ENCODE peak calls at places on chromosomes 1 and 21, in four cellular contexts. X is HCT116, T is K562, U is H1. C is an unnamed sample. For H3K4me1, the result is how much of the 10 kb centered on the place peaks cover.

GRCh38 chr1:2506007-2506860 is 20.2 kb downstream of the PANK4 start:
- DNase-seq in X (no peak), T (peak), U (no peak), C (no peak)

GRCh38 chr1:231199868-231200267 is 38.0 kb downstream of the TRIM67 start:
- DNase-seq in X (no peak), T (no peak), U (no peak), C (no peak)

GRCh38 chr1:212013672-212014071 is 21.7 kb downstream of the INTS7 start:
- DNase-seq in X (no peak), T (no peak), U (no peak), C (no peak)

GRCh38 chr1:76179297-76179696 is 104.8 kb downstream of the ST6GALNAC3 start:
- DNase-seq in X (no peak), T (no peak), U (no peak), C (no peak)

GRCh38 chr1:111576547-111576946 is 43.0 kb upstream of the RAP1A start:
- DNase-seq in X (no peak), T (no peak), U (no peak), C (no peak)

GRCh38 chr1:63101336-63101735 is 221.0 kb upstream of the FOXD3 start:
- DNase-seq in X (no peak), T (no peak), U (no peak), C (no peak)

GRCh38 chr1:23960291-23960718 is 677 bp downstream of the PNRC2 start:
- DNase-seq in X (no peak), T (no peak), U (no peak), C (no peak)

GRCh38 chr1:147223740-147224615 is 1.2 kb downstream of the FMO5 start:
- DNase-seq in X (no peak), T (no peak), U (no peak), C (no peak)

GRCh38 chr1:241972703-241973375 is 15.3 kb downstream of the BECN2 start:
- DNase-seq in X (no peak), T (no peak), U (no peak), C (peak)

GRCh38 chr1:183640193-183640592 is 4.6 kb upstream of the ARPC5 start:
- DNase-seq in X (no peak), T (no peak), U (no peak), C (no peak)

GRCh38 chr1:192443616-192444015 is 126.8 kb downstream of the RGS21 start:
- DNase-seq in X (no peak), T (no peak), U (no peak), C (no peak)

GRCh38 chr1:236494082-236494481 is 29.7 kb upstream of the LGALS8 start:
- DNase-seq in X (no peak), T (no peak), U (no peak), C (no peak)

GRCh38 chr1:197774691-197775281 is 494 bp downstream of the DENND1B start:
- DNase-seq in X (no peak), T (peak), U (peak), C (no peak)

GRCh38 chr1:34547043-34547674 is 207.7 kb upstream of the GJB5 start:
- DNase-seq in X (peak), T (no peak), U (peak), C (peak)

GRCh38 chr1:227728059-227728891 is 6.8 kb downstream of the JMJD4 start:
- DNase-seq in X (peak), T (peak), U (peak), C (peak)

GRCh38 chr1:89670168-89670567 is 37.2 kb downstream of the LRRC8C start:
- DNase-seq in X (no peak), T (no peak), U (no peak), C (no peak)

GRCh38 chr1:153548722-153549695 is at the start of gene S100A3:
- DNase-seq in X (no peak), T (no peak), U (no peak), C (no peak)

GRCh38 chr1:22643381-22643780 is at the start of gene C1QC:
- DNase-seq in X (no peak), T (no peak), U (no peak), C (no peak)

GRCh38 chr1:180343931-180344406 is 113.9 kb downstream of the LHX4 start:
- DNase-seq in X (no peak), T (no peak), U (no peak), C (no peak)

GRCh38 chr1:86015375-86015774 is 141.2 kb downstream of the COL24A1 start:
- DNase-seq in X (no peak), T (no peak), U (no peak), C (no peak)

GRCh38 chr21:35053356-35054096 is 4.4 kb upstream of the RUNX1 start:
- DNase-seq in X (no peak), T (no peak), U (no peak), C (no peak)

GRCh38 chr1:101438359-101438758 is 201.5 kb downstream of the S1PR1 start:
- DNase-seq in X (no peak), T (no peak), U (no peak), C (no peak)

GRCh38 chr21:25563399-25564116 is 43.7 kb downstream of the MRPL39 start:
- DNase-seq in X (no peak), T (no peak), U (no peak), C (no peak)

GRCh38 chr1:1312450-1313314 is 4.3 kb downstream of the PUSL1 start:
- DNase-seq in X (no peak), T (no peak), U (no peak), C (no peak)

GRCh38 chr1:75719810-75720209 is 4.7 kb upstream of the ACADM start:
- DNase-seq in X (no peak), T (no peak), U (no peak), C (peak)

GRCh38 chr1:163090321-163090945 is 21.3 kb downstream of the RGS4 start:
- DNase-seq in X (no peak), T (no peak), U (no peak), C (no peak)

GRCh38 chr1:72357411-72357810 is 75.1 kb upstream of the NEGR1 start:
- DNase-seq in X (no peak), T (no peak), U (no peak), C (no peak)

GRCh38 chr1:201264072-201264471 is 19.2 kb upstream of the PKP1 start:
- DNase-seq in X (no peak), T (no peak), U (peak), C (no peak)

GRCh38 chr21:46294647-46295176 is 8.6 kb downstream of the YBEY start:
- DNase-seq in X (no peak), T (peak), U (no peak), C (no peak)

GRCh38 chr1:204751883-204752687 is 66.5 kb upstream of the LRRN2 start:
- DNase-seq in X (peak), T (peak), U (peak), C (no peak)

GRCh38 chr1:64092851-64093371 is 110.5 kb upstream of the UBE2U start:
- DNase-seq in X (no peak), T (no peak), U (no peak), C (no peak)

GRCh38 chr21:36820176-36821031 is 121.5 kb downstream of the SIM2 start:
- DNase-seq in X (no peak), T (no peak), U (peak), C (peak)

DNA sequence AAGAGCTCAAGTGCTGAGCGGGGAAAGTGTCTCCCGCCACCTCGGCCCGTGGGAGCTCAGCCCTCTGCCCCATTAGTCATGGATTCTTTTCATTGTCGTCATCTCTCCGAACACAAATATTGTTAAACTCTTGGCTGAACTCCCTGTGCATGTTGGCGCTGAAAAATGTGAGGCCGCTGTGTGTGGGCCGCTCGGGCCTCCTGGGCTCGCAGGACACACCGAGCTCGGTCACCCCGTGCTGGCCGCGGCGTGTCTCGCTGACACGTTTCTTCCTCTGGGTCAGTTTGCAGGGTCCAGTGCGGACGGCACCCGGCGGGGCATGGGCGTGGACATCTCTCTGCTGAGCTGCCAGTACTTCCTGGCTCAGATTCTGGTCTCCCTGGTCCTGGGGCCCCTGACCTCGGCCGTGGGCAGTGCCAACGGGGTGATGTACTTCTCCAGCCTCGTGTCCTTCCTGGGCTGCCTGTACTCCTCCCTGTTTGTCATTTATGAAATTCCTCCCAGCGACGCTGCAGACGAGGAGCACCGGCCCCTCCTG is 25.6 kb downstream of the SLC45A1 start:
- DNase-seq in X (peak), T (no peak), U (no peak), C (no peak)
- H3K4me3 ChIP-seq in X (peak), T (no peak), U (no peak), C (no peak)

GRCh38 chr1:59138402-59138801 is 158.5 kb upstream of the FGGY start:
- DNase-seq in X (no peak), T (no peak), U (no peak), C (no peak)

GRCh38 chr1:59133997-59134396 is 162.9 kb upstream of the FGGY start:
- DNase-seq in X (no peak), T (no peak), U (no peak), C (no peak)

GRCh38 chr1:59136541-59137335 is 160.2 kb upstream of the FGGY start:
- DNase-seq in X (no peak), T (no peak), U (no peak), C (no peak)

GRCh38 chr1:59137968-59138367 is 158.9 kb upstream of the FGGY start:
- DNase-seq in X (no peak), T (no peak), U (no peak), C (no peak)

GRCh38 chr1:59135761-59136255 is 161.1 kb upstream of the FGGY start:
- DNase-seq in X (no peak), T (no peak), U (no peak), C (no peak)
- TF ChIP-seq ZNF274 in X (no peak), T (no peak), U (no peak), C (no peak)

GRCh38 chr1:230030122-230030821 is 36.8 kb upstream of the GALNT2 start:
- DNase-seq in X (no peak), T (no peak), U (no peak), C (no peak)
- H3K4me1 ChIP-seq in X (under half), T (under half), U (under half), C (under half)

GRCh38 chr21:17783003-17783402 is 36.2 kb downstream of the C21orf91 start:
- DNase-seq in X (no peak), T (no peak), U (no peak), C (no peak)
- H3K4me3 ChIP-seq in X (no peak), T (no peak), U (no peak), C (no peak)

GRCh38 chr1:116538527-116538926 is 32.3 kb downstream of the CD58 start:
- DNase-seq in X (peak), T (peak), U (no peak), C (no peak)

GRCh38 chr1:116540088-116540487 is 30.7 kb downstream of the CD58 start:
- DNase-seq in X (no peak), T (no peak), U (no peak), C (no peak)

GRCh38 chr1:116537898-116538297 is 32.9 kb downstream of the CD58 start:
- DNase-seq in X (no peak), T (no peak), U (no peak), C (no peak)

GRCh38 chr1:116534014-116534739 is 36.6 kb downstream of the CD58 start:
- DNase-seq in X (no peak), T (no peak), U (no peak), C (no peak)

GRCh38 chr1:116537439-116537838 is 33.4 kb downstream of the CD58 start:
- DNase-seq in X (peak), T (peak), U (no peak), C (no peak)
- TF ChIP-seq ZNF274 in X (no peak), T (no peak), U (no peak), C (no peak)

GRCh38 chr1:209853677-209854076 is 25.9 kb downstream of the UTP25 start:
- DNase-seq in X (no peak), T (no peak), U (no peak), C (no peak)
- H3K4me1 ChIP-seq in X (under half), T (under half), U (under half), C (under half)

DNA sequence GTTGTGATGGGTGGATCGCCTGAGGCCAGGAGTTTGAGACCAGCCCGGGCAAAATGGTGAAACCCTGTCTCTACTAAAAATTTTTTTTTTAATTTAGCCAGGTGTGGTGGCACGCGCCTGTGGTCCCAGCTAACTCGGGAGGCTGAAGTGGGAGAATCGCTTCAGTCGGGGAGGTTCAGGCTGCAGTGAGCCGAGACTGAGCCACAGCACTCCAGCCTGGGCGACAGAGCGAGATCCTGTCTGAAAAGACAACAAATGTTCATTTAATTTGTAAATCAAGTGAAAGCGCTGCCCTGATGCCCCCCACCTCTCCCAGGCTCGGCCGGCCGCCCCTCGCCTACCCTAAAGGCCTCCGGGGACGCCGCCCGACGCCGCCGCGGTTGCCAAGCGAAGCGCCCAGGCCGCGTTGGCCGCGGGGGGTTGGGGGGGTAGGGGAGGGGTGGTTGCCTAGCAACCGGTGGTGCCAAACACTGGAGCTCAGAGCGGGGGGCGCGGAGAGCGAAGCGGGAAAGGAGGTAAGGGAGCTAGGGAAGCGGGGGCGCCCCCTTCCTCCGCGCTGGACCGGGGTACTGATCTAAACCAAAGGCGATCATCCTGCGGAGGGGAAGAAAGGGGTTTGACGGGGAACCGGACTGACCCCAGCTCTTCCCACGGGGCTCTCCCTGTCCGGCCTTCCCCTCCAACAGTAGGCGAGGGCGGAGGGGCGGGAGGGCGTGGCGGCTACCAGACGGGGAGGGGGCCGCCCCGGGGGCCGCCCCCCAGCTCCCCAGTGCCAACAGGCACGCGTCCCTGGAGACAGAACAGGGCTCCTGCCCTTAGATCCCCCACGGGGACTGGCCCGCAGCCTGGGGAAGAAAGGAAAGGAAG is at the start of gene TEKT2:
- DNase-seq in X (no peak), T (no peak), U (peak), C (peak)
- H3K4me3 ChIP-seq in X (no peak), T (no peak), U (peak), C (peak)

DNA sequence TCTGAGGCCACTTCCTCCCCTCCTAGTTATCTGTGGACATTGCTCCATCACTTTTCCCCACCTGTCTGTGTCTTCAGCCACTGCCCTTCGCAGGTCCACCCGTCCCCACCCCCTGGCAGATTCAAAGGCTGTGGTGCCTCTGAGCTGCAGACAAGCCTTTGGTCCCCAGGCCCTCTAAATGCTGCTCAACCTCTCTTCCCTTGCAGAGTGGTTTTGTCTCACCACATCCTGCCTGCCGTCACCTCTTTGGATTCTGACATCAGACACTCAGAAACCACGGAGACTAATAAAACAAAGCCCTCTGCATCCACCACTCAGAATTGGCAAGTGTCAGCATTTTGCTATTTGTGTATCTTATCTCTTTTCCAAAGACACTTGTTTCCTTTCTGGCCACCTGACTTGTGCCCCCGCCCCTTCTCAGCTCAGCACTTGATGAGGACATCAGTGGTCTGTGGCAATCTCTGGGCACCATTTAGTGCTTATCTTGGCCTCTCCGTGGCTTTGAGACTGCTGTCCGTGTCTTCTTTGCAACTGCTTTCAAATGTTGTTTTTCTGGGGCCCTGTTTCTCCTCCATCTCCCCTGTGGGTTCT is 7.7 kb downstream of the CNIH3 start:
- DNase-seq in X (no peak), T (no peak), U (no peak), C (no peak)
- TF ChIP-seq ZNF274 in X (no peak), T (no peak), U (no peak), C (no peak)

DNA sequence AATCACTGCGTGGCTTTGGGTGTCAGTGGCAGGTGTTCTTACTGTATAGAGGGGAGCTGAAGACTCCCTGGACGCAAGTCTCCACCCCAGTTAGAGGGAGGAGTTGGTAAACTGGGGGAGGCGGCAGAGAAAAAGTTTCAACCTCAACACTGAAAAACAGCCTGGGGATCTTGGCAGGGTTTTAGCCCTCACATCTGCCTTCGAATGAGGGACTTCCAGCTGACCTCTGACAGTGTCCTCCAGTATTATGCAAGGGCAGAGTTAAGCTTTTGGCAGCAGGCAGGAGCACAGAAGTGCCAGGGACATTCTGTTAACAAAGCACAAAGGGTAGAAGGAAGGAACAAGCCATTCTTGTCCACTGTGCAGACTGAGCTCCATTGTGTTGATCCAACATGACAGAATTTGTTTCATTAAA is 41.2 kb upstream of the RAB4A start:
- DNase-seq in X (no peak), T (no peak), U (peak), C (no peak)
- H3K4me1 ChIP-seq in X (half or more), T (under half), U (under half), C (under half)

GRCh38 chr1:225422795-225423517 is 4.9 kb downstream of the LBR start:
- DNase-seq in X (no peak), T (no peak), U (no peak), C (no peak)

GRCh38 chr1:225425211-225425786 is 2.5 kb downstream of the LBR start:
- DNase-seq in X (no peak), T (no peak), U (no peak), C (no peak)

GRCh38 chr1:225426395-225427248 is 1.2 kb downstream of the LBR start:
- DNase-seq in X (no peak), T (peak), U (no peak), C (no peak)

GRCh38 chr1:225423518-225423855 is 4.4 kb downstream of the LBR start:
- DNase-seq in X (no peak), T (no peak), U (no peak), C (no peak)

DNA sequence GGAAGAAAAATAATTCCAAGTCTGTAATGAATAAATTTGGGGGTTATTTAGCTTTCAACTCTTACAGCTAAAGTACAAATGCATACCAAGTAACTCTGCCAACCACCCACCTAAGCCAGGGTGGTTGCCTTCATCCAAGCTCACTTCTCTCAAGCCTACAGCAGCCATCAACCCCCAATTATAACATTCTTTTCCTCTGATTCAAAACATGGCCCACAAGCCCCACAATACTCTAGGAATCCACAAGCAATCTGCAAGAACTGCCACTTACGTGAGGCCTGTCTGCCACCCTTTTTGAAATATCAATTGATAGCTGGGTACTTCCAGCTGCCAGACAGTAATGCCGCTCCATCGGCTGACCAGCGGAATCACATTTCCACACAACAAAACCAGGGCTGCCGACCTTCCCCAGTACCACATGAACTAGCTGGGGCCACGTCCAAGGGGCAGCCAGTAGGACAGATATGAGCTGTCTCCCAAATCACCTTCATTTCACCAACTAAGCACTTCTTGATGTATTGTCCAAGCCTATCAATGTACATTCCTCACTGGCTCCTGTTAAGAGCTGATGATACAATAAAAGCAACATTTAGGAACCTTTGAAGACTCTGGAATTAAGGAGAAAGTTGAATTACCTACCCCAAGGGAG is 3.2 kb downstream of the LBR start:
- DNase-seq in X (no peak), T (no peak), U (no peak), C (no peak)
- H3K4me3 ChIP-seq in X (peak), T (peak), U (no peak), C (no peak)

C was measured in NT2/D1.